ENCODE peak calls at places on chromosome 7, in seven cellular contexts. H is colonic mucosa, V is BE2C, G is Peyer's patch, Q is H1, Z is lower lobe of right lung, K is prostate gland. N is an unnamed sample.

GRCh38 chr7:142362349-142362748 is 104.5 kb upstream of the PRSS58 start:
- DNase-seq in H (no peak), V (no peak), G (no peak), Q (no peak), Z (no peak), K (no peak), N (no peak)

GRCh38 chr7:46781901-46782439 is 799.9 kb downstream of the TNS3 start:
- DNase-seq in H (no peak), V (no peak), G (no peak), Q (no peak), Z (no peak), K (no peak), N (no peak)

GRCh38 chr7:151736403-151736909 is 140.5 kb downstream of the PRKAG2 start:
- DNase-seq in H (peak; percentile 34), V (peak; percentile 71), G (no peak), Q (peak; percentile 58), Z (no peak), K (peak; percentile 74), N (peak; percentile 44)

GRCh38 chr7:100065452-100066186 is 15.9 kb downstream of the ZNF3 start:
- DNase-seq in H (no peak), V (peak; percentile 41), G (no peak), Q (no peak), Z (no peak), K (no peak), N (no peak)

GRCh38 chr7:66099551-66100407 is 14.9 kb upstream of the CRCP start:
- DNase-seq in H (peak; percentile 91), V (peak; percentile 41), G (peak; percentile 85), Q (peak; percentile 66), Z (peak; percentile 78), K (peak; percentile 91), N (peak; percentile 83)

GRCh38 chr7:100016209-100016901 is 959 bp downstream of the ZKSCAN1 start:
- DNase-seq in H (peak; percentile 49), V (no peak), G (no peak), Q (no peak), Z (no peak), K (peak; percentile 49), N (no peak)

GRCh38 chr7:116165717-116166116 is 44.6 kb upstream of the TES start:
- DNase-seq in H (no peak), V (no peak), G (no peak), Q (no peak), Z (no peak), K (no peak), N (no peak)

GRCh38 chr7:116733924-116734591 is 62.1 kb downstream of the MET start:
- DNase-seq in H (no peak), V (no peak), G (no peak), Q (no peak), Z (no peak), K (no peak), N (no peak)

GRCh38 chr7:40535678-40536077 is 400.9 kb downstream of the SUGCT start:
- DNase-seq in H (no peak), V (no peak), G (no peak), Q (no peak), Z (no peak), K (no peak), N (no peak)

GRCh38 chr7:116591202-116592040 is 66.6 kb downstream of the CAV1 start:
- DNase-seq in H (no peak), V (no peak), G (no peak), Q (no peak), Z (no peak), K (no peak), N (no peak)

DNA sequence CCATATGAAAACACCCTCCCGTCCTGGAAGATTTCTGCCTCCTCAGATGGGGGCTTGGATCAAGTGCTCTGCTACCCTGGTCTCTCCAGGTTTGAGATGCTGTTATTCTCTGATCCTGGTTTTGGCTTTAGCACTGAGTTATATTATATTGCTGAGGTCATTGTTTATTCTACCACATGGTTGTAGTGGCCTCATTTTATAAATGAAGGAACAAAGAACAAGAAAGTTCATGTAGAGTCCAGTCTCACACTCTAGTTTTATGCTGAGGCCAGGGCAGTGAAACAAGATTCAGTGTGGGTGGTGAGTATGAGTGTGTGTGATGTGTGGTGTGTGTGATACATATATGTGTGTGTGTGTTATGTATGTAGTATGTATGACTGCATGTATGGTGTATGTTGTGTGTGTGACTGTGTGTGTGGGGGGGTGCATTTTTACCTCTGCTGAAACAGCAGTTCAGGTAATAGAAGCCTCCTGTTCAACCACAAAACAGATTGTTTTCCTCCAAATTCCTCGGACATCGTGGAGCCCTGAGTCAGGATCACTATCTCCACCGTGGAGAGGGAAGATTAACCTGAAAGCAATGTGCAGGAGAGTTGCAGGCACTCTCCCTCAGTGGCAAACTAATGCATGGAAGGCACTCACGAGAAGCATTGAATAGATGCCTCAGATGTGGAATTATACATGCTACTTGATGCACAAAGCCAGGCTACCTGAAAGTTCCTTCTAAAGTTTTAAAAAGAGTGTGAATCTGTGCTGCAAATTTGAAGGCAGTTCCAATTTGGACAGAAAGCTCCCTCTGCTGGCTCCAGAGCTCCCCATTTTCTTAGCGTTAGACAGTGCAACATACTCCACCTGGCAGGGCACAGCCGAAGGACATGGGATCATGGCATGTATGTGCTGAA is 80.6 kb downstream of the C7orf25 start:
- DNase-seq in H (peak; percentile 42), V (no peak), G (no peak), Q (no peak), Z (peak; percentile 49), K (peak; percentile 53), N (peak; percentile 52)
- TF ChIP-seq CTCF in H (peak; percentile 23), V (peak; percentile 48), G (no peak), Q (peak; percentile 41), Z (peak; percentile 54), K (peak; percentile 72), N (peak; percentile 32)

GRCh38 chr7:102196028-102196427 is 90.6 kb upstream of the SH2B2 start:
- DNase-seq in H (no peak), V (no peak), G (no peak), Q (no peak), Z (no peak), K (no peak), N (no peak)

GRCh38 chr7:102201576-102201975 is 85.1 kb upstream of the SH2B2 start:
- DNase-seq in H (no peak), V (no peak), G (no peak), Q (no peak), Z (no peak), K (no peak), N (no peak)

GRCh38 chr7:102197161-102197560 is 89.5 kb upstream of the SH2B2 start:
- DNase-seq in H (no peak), V (no peak), G (no peak), Q (no peak), Z (no peak), K (no peak), N (no peak)

GRCh38 chr7:102197599-102197998 is 89.1 kb upstream of the SH2B2 start:
- DNase-seq in H (no peak), V (no peak), G (no peak), Q (no peak), Z (no peak), K (no peak), N (no peak)

GRCh38 chr7:102198557-102198956 is 88.1 kb upstream of the SH2B2 start:
- DNase-seq in H (no peak), V (no peak), G (no peak), Q (no peak), Z (no peak), K (no peak), N (no peak)
- H3K36me3 ChIP-seq in H (peaks cover 11% of the 10 kb centered on the region), V (peaks cover 36% of the 10 kb centered on the region), G (no peaks in the 10 kb centered on the region), Q (peaks cover 54% of the 10 kb centered on the region), Z (peaks cover 98% of the 10 kb centered on the region), K (no peaks in the 10 kb centered on the region), N (peaks cover 45% of the 10 kb centered on the region)

GRCh38 chr7:30472771-30473392 is 5.7 kb downstream of the NOD1 start:
- DNase-seq in H (no peak), V (no peak), G (no peak), Q (peak; percentile 4), Z (no peak), K (no peak), N (no peak)
- H3K4me1 ChIP-seq in H (peaks cover 14% of the 10 kb centered on the region), V (peaks cover 16% of the 10 kb centered on the region), G (no peaks in the 10 kb centered on the region), Q (peaks cover 3% of the 10 kb centered on the region), Z (peaks cover 100% of the 10 kb centered on the region), K (no peaks in the 10 kb centered on the region), N (peaks cover 63% of the 10 kb centered on the region)

DNA sequence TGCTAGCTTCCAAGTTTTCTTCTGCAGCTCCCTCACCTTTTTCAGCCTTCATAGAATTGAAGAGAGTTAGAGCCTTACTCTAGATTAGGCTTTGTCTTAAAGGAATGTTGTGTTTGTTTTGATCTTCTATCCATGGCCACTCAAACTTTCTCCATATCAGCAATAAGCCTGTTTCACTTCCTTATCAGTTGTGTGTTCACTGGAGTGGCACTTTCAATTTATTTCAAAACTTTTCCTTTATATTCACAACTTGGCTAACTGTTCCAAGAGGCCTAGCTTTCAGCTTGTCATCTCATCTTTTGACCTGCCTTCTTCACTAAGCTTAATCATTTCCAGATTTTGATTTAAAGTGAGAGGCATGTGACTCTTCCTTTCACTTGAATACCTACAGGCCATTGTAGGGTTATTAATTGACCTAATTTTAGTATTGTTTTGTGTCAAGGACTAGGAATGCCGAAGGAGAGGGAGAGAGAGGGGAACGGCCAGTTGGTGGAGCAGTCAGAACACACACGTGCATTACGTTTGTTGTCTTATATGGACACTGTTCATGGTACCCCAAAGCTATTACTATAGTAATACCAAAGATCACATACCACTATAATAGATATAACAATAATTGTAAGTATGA is 5.4 kb upstream of the GNAT3 start:
- DNase-seq in H (no peak), V (no peak), G (no peak), Q (no peak), Z (no peak), K (no peak), N (no peak)
- TF ChIP-seq CTCF in H (no peak), V (no peak), G (no peak), Q (no peak), Z (no peak), K (no peak), N (no peak)

DNA sequence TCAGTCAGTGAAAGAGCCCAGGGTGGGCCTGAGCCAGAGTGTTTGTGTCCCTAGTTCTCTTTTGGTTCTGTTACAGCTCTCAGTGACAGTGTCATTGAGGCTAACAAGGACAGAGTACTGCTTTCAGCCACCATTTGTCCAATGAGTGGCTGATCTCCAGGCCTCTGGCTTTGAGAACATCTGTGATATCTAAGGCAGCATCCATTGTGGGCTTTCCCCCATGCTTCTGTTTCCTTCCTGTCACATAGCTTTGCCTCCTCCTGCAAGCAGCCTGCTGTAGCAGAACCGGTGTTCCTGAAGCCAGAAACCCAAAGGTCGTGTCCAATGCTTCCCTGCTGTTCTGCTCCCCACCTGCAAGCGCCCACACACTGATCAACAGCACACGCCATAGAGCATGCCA is 68.4 kb downstream of the IKZF1 start:
- DNase-seq in H (no peak), V (no peak), G (no peak), Q (no peak), Z (no peak), K (no peak), N (no peak)
- H3K36me3 ChIP-seq in H (no peaks in the 10 kb centered on the region), V (no peaks in the 10 kb centered on the region), G (no peaks in the 10 kb centered on the region), Q (no peaks in the 10 kb centered on the region), Z (peaks cover 12% of the 10 kb centered on the region), K (no peaks in the 10 kb centered on the region), N (peaks cover 11% of the 10 kb centered on the region)

N was measured in stomach.